ENCODE peak calls at places on chromosomes 1 and 21, in ten cellular contexts. M, J, Z, G, R, H, X, A, Y and P are unnamed samples.

GRCh38 chr1:193558491-193559028 is 372.1 kb upstream of the B3GALT2 start:
- DNase-seq in M (peak), J (no peak), Z (no peak), G (peak), R (no peak), H (no peak), X (no peak), A (no peak), Y (no peak), P (no peak)

GRCh38 chr1:33866286-33866685 is 2.4 kb downstream of the HMGB4 start:
- DNase-seq in M (peak), J (no peak), Z (no peak), G (peak), R (no peak), H (no peak), X (no peak), A (no peak), Y (no peak), P (no peak)

GRCh38 chr1:90313756-90314155 is 318.8 kb downstream of the ZNF326 start:
- DNase-seq in M (no peak), J (no peak), Z (no peak), G (no peak), R (no peak), H (no peak), X (no peak), A (no peak), Y (no peak), P (no peak)

GRCh38 chr1:27166351-27166802 is 11.5 kb upstream of the SLC9A1 start:
- DNase-seq in M (peak), J (no peak), Z (no peak), G (no peak), R (no peak), H (no peak), X (no peak), A (no peak), Y (no peak), P (no peak)

GRCh38 chr1:10534519-10534918 is 59.8 kb downstream of the PEX14 start:
- DNase-seq in M (no peak), J (no peak), Z (no peak), G (no peak), R (no peak), H (no peak), X (no peak), A (no peak), Y (no peak), P (no peak)

GRCh38 chr21:38151021-38151645 is 105.7 kb upstream of the KCNJ15 start:
- DNase-seq in M (no peak), J (no peak), Z (no peak), G (no peak), R (no peak), H (no peak), X (no peak), A (no peak), Y (no peak), P (no peak)

GRCh38 chr21:41958886-41959563 is 5.2 kb upstream of the C2CD2 start:
- DNase-seq in M (no peak), J (no peak), Z (no peak), G (peak), R (no peak), H (no peak), X (no peak), A (no peak), Y (no peak), P (no peak)

GRCh38 chr1:60678802-60679201 is 403.6 kb upstream of the NFIA start:
- DNase-seq in M (no peak), J (no peak), Z (no peak), G (no peak), R (no peak), H (no peak), X (no peak), A (no peak), Y (no peak), P (no peak)

GRCh38 chr1:111214884-111215283 is 12.6 kb upstream of the CHI3L2 start:
- DNase-seq in M (no peak), J (no peak), Z (no peak), G (no peak), R (no peak), H (peak), X (no peak), A (peak), Y (no peak), P (no peak)

GRCh38 chr1:111565079-111565478 is 54.5 kb upstream of the RAP1A start:
- DNase-seq in M (peak), J (no peak), Z (no peak), G (no peak), R (no peak), H (no peak), X (no peak), A (no peak), Y (no peak), P (no peak)

GRCh38 chr1:46133181-46133658 is 791 bp upstream of the PIK3R3 start:
- DNase-seq in M (no peak), J (peak), Z (no peak), G (no peak), R (peak), H (no peak), X (peak), A (peak), Y (no peak), P (no peak)

GRCh38 chr1:210310562-210310961 is 18.1 kb upstream of the HHAT start:
- DNase-seq in M (no peak), J (no peak), Z (no peak), G (no peak), R (no peak), H (no peak), X (no peak), A (no peak), Y (no peak), P (no peak)

GRCh38 chr1:232793944-232794343 is 11.3 kb upstream of the MAP10 start:
- DNase-seq in M (peak), J (peak), Z (no peak), G (peak), R (peak), H (no peak), X (no peak), A (no peak), Y (no peak), P (peak)